ENCODE peak calls at places on chromosomes 2 and 18, in seven cellular contexts. One of them, this sample, is unnamed.

GRCh38 chr2:166334800-166335199 is 40.9 kb downstream of the SCN9A start:
- DNase-seq in neural progenitor cell: no peak
- DNase-seq in CD8-positive, alpha-beta memory T cell: no peak
- DNase-seq in endodermal cell: no peak
- DNase-seq in GM12878: no peak
- DNase-seq in ovary: no peak
- DNase-seq in pancreas: no peak
- DNase-seq in this sample: no peak

GRCh38 chr2:208579678-208580077 is 173.1 kb downstream of the PTH2R start:
- DNase-seq in neural progenitor cell: no peak
- DNase-seq in GM12878: no peak
- DNase-seq in pancreas: no peak
- DNase-seq in ovary: no peak
- DNase-seq in CD8-positive, alpha-beta memory T cell: no peak
- DNase-seq in endodermal cell: no peak
- DNase-seq in this sample: no peak

GRCh38 chr2:165067958-165068612 is 112.8 kb upstream of the SLC38A11 start:
- DNase-seq in neural progenitor cell: peak; percentile 96
- DNase-seq in endodermal cell: peak; percentile 92
- DNase-seq in ovary: peak; percentile 37
- DNase-seq in GM12878: no peak
- DNase-seq in CD8-positive, alpha-beta memory T cell: no peak
- DNase-seq in pancreas: no peak
- DNase-seq in this sample: no peak

GRCh38 chr18:63741769-63742168 is 33.4 kb upstream of the SERPINB7 start:
- DNase-seq in GM12878: no peak
- DNase-seq in endodermal cell: no peak
- DNase-seq in pancreas: no peak
- DNase-seq in neural progenitor cell: no peak
- DNase-seq in ovary: no peak
- DNase-seq in CD8-positive, alpha-beta memory T cell: no peak
- DNase-seq in this sample: no peak

GRCh38 chr2:184370954-184371353 is 227.4 kb upstream of the ZNF804A start:
- DNase-seq in ovary: no peak
- DNase-seq in neural progenitor cell: no peak
- DNase-seq in GM12878: no peak
- DNase-seq in endodermal cell: no peak
- DNase-seq in CD8-positive, alpha-beta memory T cell: no peak
- DNase-seq in pancreas: no peak
- DNase-seq in this sample: no peak

GRCh38 chr2:207913772-207914358 is 111.5 kb downstream of the PLEKHM3 start:
- DNase-seq in GM12878: no peak
- DNase-seq in endodermal cell: no peak
- DNase-seq in CD8-positive, alpha-beta memory T cell: no peak
- DNase-seq in pancreas: no peak
- DNase-seq in neural progenitor cell: no peak
- DNase-seq in ovary: no peak
- DNase-seq in this sample: no peak

GRCh38 chr18:23485386-23485785 is 17.9 kb upstream of the RMC1 start:
- DNase-seq in endodermal cell: peak; percentile 62
- DNase-seq in CD8-positive, alpha-beta memory T cell: no peak
- DNase-seq in ovary: no peak
- DNase-seq in GM12878: no peak
- DNase-seq in pancreas: no peak
- DNase-seq in neural progenitor cell: no peak
- DNase-seq in this sample: no peak

GRCh38 chr2:132664096-132664495 is 5.9 kb downstream of the LYPD1 start:
- DNase-seq in pancreas: no peak
- DNase-seq in CD8-positive, alpha-beta memory T cell: no peak
- DNase-seq in GM12878: no peak
- DNase-seq in ovary: no peak
- DNase-seq in endodermal cell: no peak
- DNase-seq in neural progenitor cell: no peak
- DNase-seq in this sample: no peak

GRCh38 chr18:12283256-12283655 is 24.8 kb upstream of the TUBB6 start:
- DNase-seq in pancreas: no peak
- DNase-seq in GM12878: no peak
- DNase-seq in neural progenitor cell: peak; percentile 48
- DNase-seq in endodermal cell: peak; percentile 66
- DNase-seq in CD8-positive, alpha-beta memory T cell: no peak
- DNase-seq in ovary: no peak
- DNase-seq in this sample: no peak

GRCh38 chr2:37610638-37611289 is 60.7 kb downstream of the CDC42EP3 start:
- DNase-seq in GM12878: no peak
- DNase-seq in neural progenitor cell: no peak
- DNase-seq in endodermal cell: no peak
- DNase-seq in CD8-positive, alpha-beta memory T cell: no peak
- DNase-seq in pancreas: no peak
- DNase-seq in ovary: peak; percentile 39
- DNase-seq in this sample: no peak

GRCh38 chr2:26010943-26011342 is 22.9 kb upstream of the RAB10 start:
- DNase-seq in endodermal cell: no peak
- DNase-seq in neural progenitor cell: no peak
- DNase-seq in GM12878: no peak
- DNase-seq in pancreas: no peak
- DNase-seq in ovary: no peak
- DNase-seq in CD8-positive, alpha-beta memory T cell: no peak
- DNase-seq in this sample: no peak

GRCh38 chr18:47382171-47382570 is 130.7 kb upstream of the SKOR2 start:
- DNase-seq in GM12878: no peak
- DNase-seq in pancreas: peak; percentile 40
- DNase-seq in ovary: no peak
- DNase-seq in neural progenitor cell: no peak
- DNase-seq in CD8-positive, alpha-beta memory T cell: no peak
- DNase-seq in endodermal cell: peak; percentile 40
- DNase-seq in this sample: no peak

GRCh38 chr2:59068255-59068654 is 827.1 kb upstream of the FANCL start:
- DNase-seq in ovary: no peak
- DNase-seq in GM12878: no peak
- DNase-seq in pancreas: no peak
- DNase-seq in endodermal cell: no peak
- DNase-seq in neural progenitor cell: no peak
- DNase-seq in CD8-positive, alpha-beta memory T cell: no peak
- DNase-seq in this sample: no peak

GRCh38 chr2:134866498-134867099 is 28.2 kb downstream of the ACMSD start:
- DNase-seq in ovary: no peak
- DNase-seq in pancreas: no peak
- DNase-seq in GM12878: no peak
- DNase-seq in endodermal cell: no peak
- DNase-seq in CD8-positive, alpha-beta memory T cell: no peak
- DNase-seq in neural progenitor cell: no peak
- DNase-seq in this sample: no peak

GRCh38 chr2:55899881-55900280 is 23.7 kb downstream of the EFEMP1 start:
- DNase-seq in ovary: no peak
- DNase-seq in endodermal cell: no peak
- DNase-seq in neural progenitor cell: no peak
- DNase-seq in GM12878: no peak
- DNase-seq in CD8-positive, alpha-beta memory T cell: no peak
- DNase-seq in pancreas: no peak
- DNase-seq in this sample: no peak

GRCh38 chr18:46264255-46264654 is 160.1 kb downstream of the HAUS1 start:
- DNase-seq in ovary: no peak
- DNase-seq in CD8-positive, alpha-beta memory T cell: no peak
- DNase-seq in pancreas: no peak
- DNase-seq in endodermal cell: no peak
- DNase-seq in GM12878: no peak
- DNase-seq in neural progenitor cell: peak; percentile 43
- DNase-seq in this sample: no peak

GRCh38 chr18:12121175-12122095 is 27.8 kb downstream of the ANKRD62 start:
- DNase-seq in pancreas: no peak
- DNase-seq in GM12878: no peak
- DNase-seq in ovary: no peak
- DNase-seq in endodermal cell: peak; percentile 87
- DNase-seq in CD8-positive, alpha-beta memory T cell: no peak
- DNase-seq in neural progenitor cell: peak; percentile 64
- DNase-seq in this sample: no peak

GRCh38 chr2:67613227-67613626 is 216.1 kb downstream of the ETAA1 start:
- DNase-seq in endodermal cell: no peak
- DNase-seq in ovary: no peak
- DNase-seq in CD8-positive, alpha-beta memory T cell: no peak
- DNase-seq in neural progenitor cell: no peak
- DNase-seq in pancreas: no peak
- DNase-seq in GM12878: no peak
- DNase-seq in this sample: no peak

GRCh38 chr2:178865121-178865520 is 57.9 kb upstream of the TTN start:
- DNase-seq in neural progenitor cell: no peak
- DNase-seq in CD8-positive, alpha-beta memory T cell: no peak
- DNase-seq in GM12878: no peak
- DNase-seq in pancreas: no peak
- DNase-seq in ovary: no peak
- DNase-seq in endodermal cell: no peak
- DNase-seq in this sample: no peak

GRCh38 chr18:8749492-8749891 is 44.1 kb downstream of the MTCL1 start:
- DNase-seq in GM12878: no peak
- DNase-seq in pancreas: no peak
- DNase-seq in endodermal cell: no peak
- DNase-seq in CD8-positive, alpha-beta memory T cell: no peak
- DNase-seq in ovary: no peak
- DNase-seq in neural progenitor cell: no peak
- DNase-seq in this sample: no peak

GRCh38 chr2:98016908-98017700 is 21.4 kb upstream of the TMEM131 start:
- DNase-seq in ovary: no peak
- DNase-seq in GM12878: no peak
- DNase-seq in neural progenitor cell: no peak
- DNase-seq in pancreas: no peak
- DNase-seq in endodermal cell: no peak
- DNase-seq in CD8-positive, alpha-beta memory T cell: no peak
- DNase-seq in this sample: no peak

DNA sequence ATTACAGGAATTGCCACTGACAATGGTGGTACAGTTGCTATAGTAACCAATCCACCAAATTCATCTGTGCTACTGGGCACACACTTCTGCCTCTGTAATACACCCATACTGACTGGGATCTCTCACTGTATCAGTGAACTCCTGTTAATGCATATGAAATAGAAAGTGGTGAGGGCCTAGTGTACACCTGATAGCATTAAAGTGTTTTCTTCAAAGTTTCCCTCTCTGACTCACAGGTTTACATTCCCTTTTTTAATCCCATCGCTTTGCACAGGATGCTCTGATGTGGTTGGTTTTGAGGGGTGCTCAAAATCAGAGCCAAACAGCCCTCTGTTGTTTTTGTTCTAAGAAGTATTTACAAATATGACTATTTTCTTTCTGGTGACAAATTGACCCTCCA is 13.1 kb downstream of the KLHL14 start:
- DNase-seq in pancreas: no peak
- DNase-seq in neural progenitor cell: no peak
- DNase-seq in endodermal cell: no peak
- DNase-seq in ovary: no peak
- DNase-seq in GM12878: no peak
- DNase-seq in CD8-positive, alpha-beta memory T cell: no peak
- DNase-seq in this sample: no peak
- H3K4me1 ChIP-seq in pancreas: no peaks in the 10 kb centered on the region
- H3K4me1 ChIP-seq in neural progenitor cell: peaks cover 13% of the 10 kb centered on the region
- H3K4me1 ChIP-seq in endodermal cell: no peaks in the 10 kb centered on the region
- H3K4me1 ChIP-seq in ovary: no peaks in the 10 kb centered on the region
- H3K4me1 ChIP-seq in GM12878: peaks cover 10% of the 10 kb centered on the region
- H3K4me1 ChIP-seq in CD8-positive, alpha-beta memory T cell: no peaks in the 10 kb centered on the region
- H3K4me1 ChIP-seq in this sample: no peaks in the 10 kb centered on the region

DNA sequence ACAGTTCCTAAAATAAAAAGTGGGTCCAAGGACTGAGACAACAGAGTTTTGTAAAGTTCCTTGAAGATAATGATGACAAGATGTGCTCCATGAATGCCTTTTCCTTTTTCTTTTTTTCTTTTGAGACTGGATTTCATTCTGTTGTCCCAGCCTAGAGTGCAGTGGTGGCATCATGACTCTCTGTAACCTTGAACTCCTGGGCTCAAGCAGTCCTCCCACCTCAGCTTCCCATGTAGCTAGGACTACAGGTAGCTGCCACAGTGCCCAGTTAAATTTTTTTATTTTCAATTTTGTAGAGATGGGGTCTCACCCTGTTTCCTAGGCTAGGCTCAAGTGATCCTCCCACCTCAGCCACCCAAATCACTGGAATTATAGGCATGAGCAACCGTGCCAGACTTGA is 16.1 kb upstream of the TTC27 start:
- DNase-seq in CD8-positive, alpha-beta memory T cell: no peak
- DNase-seq in ovary: no peak
- DNase-seq in GM12878: no peak
- DNase-seq in neural progenitor cell: no peak
- DNase-seq in endodermal cell: no peak
- DNase-seq in pancreas: no peak
- DNase-seq in this sample: no peak
- H3K36me3 ChIP-seq in CD8-positive, alpha-beta memory T cell: peaks cover 25% of the 10 kb centered on the region
- H3K36me3 ChIP-seq in ovary: no peaks in the 10 kb centered on the region
- H3K36me3 ChIP-seq in GM12878: peaks cover 24% of the 10 kb centered on the region
- H3K36me3 ChIP-seq in neural progenitor cell: peaks cover 5% of the 10 kb centered on the region
- H3K36me3 ChIP-seq in endodermal cell: peaks cover 51% of the 10 kb centered on the region
- H3K36me3 ChIP-seq in pancreas: peaks cover 10% of the 10 kb centered on the region
- H3K36me3 ChIP-seq in this sample: peaks cover 38% of the 10 kb centered on the region

GRCh38 chr2:24162494-24162893 is 12.4 kb upstream of the FAM228A start:
- DNase-seq in neural progenitor cell: no peak
- DNase-seq in ovary: no peak
- DNase-seq in CD8-positive, alpha-beta memory T cell: no peak
- DNase-seq in pancreas: no peak
- DNase-seq in endodermal cell: no peak
- DNase-seq in GM12878: no peak
- DNase-seq in this sample: no peak
- H3K4me1 ChIP-seq in neural progenitor cell: no peaks in the 10 kb centered on the region
- H3K4me1 ChIP-seq in ovary: no peaks in the 10 kb centered on the region
- H3K4me1 ChIP-seq in CD8-positive, alpha-beta memory T cell: no peaks in the 10 kb centered on the region
- H3K4me1 ChIP-seq in pancreas: no peaks in the 10 kb centered on the region
- H3K4me1 ChIP-seq in endodermal cell: no peaks in the 10 kb centered on the region
- H3K4me1 ChIP-seq in GM12878: peaks cover 4% of the 10 kb centered on the region
- H3K4me1 ChIP-seq in this sample: no peaks in the 10 kb centered on the region

GRCh38 chr2:17936599-17936998 is 58.1 kb downstream of the KCNS3 start:
- DNase-seq in neural progenitor cell: no peak
- DNase-seq in pancreas: no peak
- DNase-seq in endodermal cell: no peak
- DNase-seq in GM12878: no peak
- DNase-seq in ovary: no peak
- DNase-seq in CD8-positive, alpha-beta memory T cell: no peak
- DNase-seq in this sample: no peak

GRCh38 chr2:17930773-17931172 is 52.3 kb downstream of the KCNS3 start:
- DNase-seq in GM12878: no peak
- DNase-seq in ovary: no peak
- DNase-seq in endodermal cell: no peak
- DNase-seq in pancreas: no peak
- DNase-seq in neural progenitor cell: no peak
- DNase-seq in CD8-positive, alpha-beta memory T cell: no peak
- DNase-seq in this sample: no peak

GRCh38 chr2:17933251-17933650 is 54.8 kb downstream of the KCNS3 start:
- DNase-seq in GM12878: no peak
- DNase-seq in endodermal cell: no peak
- DNase-seq in ovary: no peak
- DNase-seq in pancreas: no peak
- DNase-seq in neural progenitor cell: no peak
- DNase-seq in CD8-positive, alpha-beta memory T cell: no peak
- DNase-seq in this sample: no peak

GRCh38 chr2:17935242-17935885 is 56.9 kb downstream of the KCNS3 start:
- DNase-seq in pancreas: no peak
- DNase-seq in endodermal cell: no peak
- DNase-seq in CD8-positive, alpha-beta memory T cell: no peak
- DNase-seq in ovary: no peak
- DNase-seq in GM12878: no peak
- DNase-seq in neural progenitor cell: no peak
- DNase-seq in this sample: no peak

DNA sequence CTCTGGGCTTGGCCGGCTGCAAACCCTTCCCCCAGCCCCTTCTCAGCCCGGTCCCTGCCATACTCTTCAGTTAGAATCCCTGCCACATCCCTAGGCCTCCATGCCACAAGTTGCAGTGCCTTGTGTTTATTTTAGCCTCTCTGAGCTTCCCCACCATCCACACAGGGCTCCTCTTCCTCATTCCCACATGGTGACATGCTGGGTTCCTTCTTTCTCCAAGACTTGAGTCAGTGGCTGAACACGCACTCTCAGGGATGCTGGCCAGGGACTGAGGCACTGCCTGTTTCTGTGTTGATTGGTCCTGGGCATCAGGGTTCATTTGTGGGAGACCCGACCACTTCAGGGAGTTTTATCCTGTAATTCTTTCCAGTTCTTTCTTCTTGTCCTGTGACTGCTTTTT is 56.3 kb downstream of the KCNS3 start:
- DNase-seq in CD8-positive, alpha-beta memory T cell: no peak
- DNase-seq in pancreas: no peak
- DNase-seq in endodermal cell: no peak
- DNase-seq in GM12878: no peak
- DNase-seq in neural progenitor cell: no peak
- DNase-seq in ovary: no peak
- DNase-seq in this sample: no peak
- H3K36me3 ChIP-seq in CD8-positive, alpha-beta memory T cell: no peaks in the 10 kb centered on the region
- H3K36me3 ChIP-seq in pancreas: no peaks in the 10 kb centered on the region
- H3K36me3 ChIP-seq in endodermal cell: no peaks in the 10 kb centered on the region
- H3K36me3 ChIP-seq in GM12878: no peaks in the 10 kb centered on the region
- H3K36me3 ChIP-seq in neural progenitor cell: no peaks in the 10 kb centered on the region
- H3K36me3 ChIP-seq in ovary: no peaks in the 10 kb centered on the region
- H3K36me3 ChIP-seq in this sample: no peaks in the 10 kb centered on the region